ENCODE peak calls at places on chromosomes 2 and 18, in seven cellular contexts. U is Panc1, E is mucosa of descending colon, G is thyroid gland, D is Calu3, V is A549, H is heart right ventricle. B is an unnamed sample.
A peak's percentile ranks its signal among the peaks of the same experiment; 100 is the strongest.

GRCh38 chr2:45793564-45793963 is 142.1 kb downstream of the PRKCE start:
- DNase-seq in U (no peak), E (no peak), G (no peak), D (no peak), V (no peak), H (no peak), B (no peak)

GRCh38 chr2:200540793-200541192 is 14.8 kb downstream of the SGO2 start:
- DNase-seq in U (no peak), E (no peak), G (no peak), D (no peak), V (no peak), H (no peak), B (no peak)

GRCh38 chr18:22278798-22279197 is 109.4 kb downstream of the GATA6 start:
- DNase-seq in U (no peak), E (no peak), G (no peak), D (no peak), V (no peak), H (no peak), B (no peak)

GRCh38 chr2:120253021-120253882 is 600 bp downstream of the RALB start:
- DNase-seq in U (no peak), E (peak; percentile 74), G (peak; percentile 78), D (peak; percentile 70), V (peak; percentile 64), H (peak; percentile 89), B (peak; percentile 64)

GRCh38 chr2:204828191-204828590 is 282.9 kb downstream of the PARD3B start:
- DNase-seq in U (no peak), E (no peak), G (no peak), D (no peak), V (no peak), H (no peak), B (no peak)

GRCh38 chr2:213306320-213306942 is 22.2 kb downstream of the SPAG16 start:
- DNase-seq in U (no peak), E (peak; percentile 55), G (peak; percentile 57), D (peak; percentile 21), V (no peak), H (peak; percentile 33), B (no peak)

GRCh38 chr18:13564579-13564978 is 161.8 kb downstream of the FAM210A start:
- DNase-seq in U (no peak), E (peak; percentile 55), G (peak; percentile 76), D (no peak), V (no peak), H (peak; percentile 76), B (no peak)

GRCh38 chr2:27715318-27716165 is 51.9 kb downstream of the SLC4A1AP start:
- DNase-seq in U (no peak), E (no peak), G (peak; percentile 33), D (peak; percentile 49), V (no peak), H (peak; percentile 82), B (peak; percentile 22)

GRCh38 chr2:127654084-127654837 is 8.3 kb downstream of the GPR17 start:
- DNase-seq in U (no peak), E (no peak), G (no peak), D (no peak), V (no peak), H (no peak), B (no peak)

GRCh38 chr18:63604791-63605567 is 17.8 kb downstream of the SERPINB13 start:
- DNase-seq in U (no peak), E (no peak), G (no peak), D (peak; percentile 55), V (no peak), H (no peak), B (no peak)

GRCh38 chr18:35688757-35689156 is 107.2 kb downstream of the GALNT1 start:
- DNase-seq in U (no peak), E (no peak), G (no peak), D (no peak), V (no peak), H (no peak), B (peak; percentile 71)

DNA sequence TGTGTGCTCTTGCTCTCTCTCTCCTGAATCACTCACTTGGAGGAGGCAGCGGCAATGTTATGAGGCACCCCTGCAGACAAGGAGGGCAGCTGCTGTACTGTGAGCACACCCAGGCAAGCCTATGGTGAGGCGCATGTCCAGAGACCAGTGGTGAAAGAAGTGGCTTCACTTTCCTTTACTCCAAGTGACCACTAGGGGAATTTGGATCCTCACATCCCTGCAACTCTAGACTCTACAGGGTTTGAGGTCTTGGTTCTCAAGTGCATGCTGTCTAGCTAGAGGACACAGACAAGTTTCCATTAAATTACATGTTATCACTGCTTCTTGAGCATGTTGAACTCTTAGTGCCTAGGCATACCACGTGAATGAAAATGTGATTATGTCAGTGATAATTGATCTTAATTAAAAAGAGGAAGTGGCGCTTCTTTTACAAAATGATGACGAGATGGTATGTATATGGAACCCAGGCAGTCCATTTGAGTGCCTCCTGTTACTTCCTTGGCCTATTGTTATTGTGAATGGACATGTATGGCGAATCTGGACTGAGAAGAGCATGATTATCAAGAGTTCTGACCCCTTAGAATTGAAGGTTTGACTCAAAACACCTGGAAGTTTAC is 181.0 kb upstream of the CDH2 start:
- DNase-seq in U (no peak), E (no peak), G (no peak), D (no peak), V (no peak), H (no peak), B (no peak)
- TF ChIP-seq CTCF in U (no peak), E (no peak), G (no peak), D (no peak), V (no peak), H (no peak), B (peak; percentile 10)

DNA sequence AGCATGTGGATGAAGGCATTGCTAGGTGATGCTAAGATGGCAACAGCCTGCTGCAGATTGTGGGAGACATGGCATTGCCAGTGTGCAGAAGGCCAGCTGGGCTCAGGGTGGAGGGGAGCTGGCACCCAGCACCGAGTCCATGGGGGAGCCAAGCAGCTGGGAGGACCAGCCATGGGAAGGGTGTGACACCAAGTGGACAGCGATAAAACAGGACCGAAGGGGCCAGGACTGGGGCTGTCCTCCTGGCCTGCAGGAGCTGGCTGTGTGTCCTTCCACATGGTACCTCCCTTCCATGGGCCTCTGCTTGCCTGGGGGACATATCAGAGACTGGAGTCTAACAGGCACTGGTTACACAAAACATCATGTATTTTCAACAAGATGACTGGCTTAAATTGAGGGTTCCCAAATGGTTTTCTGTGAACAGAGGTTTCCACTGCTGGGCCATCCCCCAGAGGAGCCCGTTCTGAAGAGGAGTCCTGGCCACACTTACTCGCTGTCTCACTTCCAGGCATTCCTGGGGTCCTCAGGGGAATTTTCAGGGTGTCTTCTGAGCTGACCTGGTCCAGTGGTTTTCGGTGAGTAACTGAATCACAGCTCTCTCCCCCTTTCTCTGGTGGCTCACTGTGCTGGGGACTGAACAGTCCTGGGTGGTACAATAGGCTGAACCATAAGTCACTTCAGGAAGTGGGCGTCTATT is 60.4 kb upstream of the TNP1 start:
- DNase-seq in U (no peak), E (no peak), G (no peak), D (no peak), V (no peak), H (no peak), B (no peak)
- TF ChIP-seq CTCF in U (no peak), E (no peak), G (no peak), D (no peak), V (no peak), H (no peak), B (no peak)

GRCh38 chr2:3005859-3006258 is 371.8 kb downstream of the EIPR1 start:
- DNase-seq in U (no peak), E (no peak), G (no peak), D (no peak), V (no peak), H (no peak), B (no peak)

GRCh38 chr2:3000968-3001367 is 376.6 kb downstream of the EIPR1 start:
- DNase-seq in U (no peak), E (no peak), G (no peak), D (no peak), V (no peak), H (no peak), B (no peak)

GRCh38 chr2:3007135-3007534 is 370.5 kb downstream of the EIPR1 start:
- DNase-seq in U (no peak), E (no peak), G (no peak), D (no peak), V (no peak), H (no peak), B (no peak)

GRCh38 chr2:3001595-3002184 is 375.9 kb downstream of the EIPR1 start:
- DNase-seq in U (peak; percentile 1), E (no peak), G (peak; percentile 53), D (peak; percentile 7), V (no peak), H (no peak), B (peak; percentile 35)
- TF ChIP-seq CTCF in U (peak; percentile 62), E (no peak), G (no peak), D (no peak), V (peak; percentile 31), H (peak; percentile 44), B (peak; percentile 28)

GRCh38 chr2:181891258-181891965 is at the start of gene ITPRID2:
- DNase-seq in U (no peak), E (peak; percentile 88), G (peak; percentile 89), D (peak; percentile 92), V (peak; percentile 69), H (peak; percentile 89), B (peak; percentile 92)
- TF ChIP-seq CTCF in U (peak; percentile 26), E (peak; percentile 37), G (no peak), D (peak; percentile 28), V (no peak), H (no peak), B (no peak)

GRCh38 chr2:166539340-166540162 is 45.5 kb upstream of the SCN7A start:
- DNase-seq in U (peak; percentile 35), E (peak; percentile 51), G (no peak), D (peak; percentile 61), V (peak; percentile 7), H (peak; percentile 14), B (peak; percentile 64)
- TF ChIP-seq CTCF in U (peak; percentile 83), E (peak; percentile 33), G (peak; percentile 46), D (peak; percentile 74), V (peak; percentile 84), H (peak; percentile 72), B (peak; percentile 72)

GRCh38 chr2:66445781-66446177 is 10.9 kb downstream of the MEIS1 start:
- DNase-seq in U (no peak), E (no peak), G (peak; percentile 14), D (no peak), V (no peak), H (no peak), B (no peak)

GRCh38 chr2:66446924-66447323 is 12.0 kb downstream of the MEIS1 start:
- DNase-seq in U (no peak), E (no peak), G (no peak), D (no peak), V (no peak), H (no peak), B (no peak)

GRCh38 chr2:66446178-66446860 is 11.4 kb downstream of the MEIS1 start:
- DNase-seq in U (no peak), E (no peak), G (no peak), D (no peak), V (no peak), H (peak; percentile 41), B (no peak)

GRCh38 chr2:66443977-66444855 is 9.3 kb downstream of the MEIS1 start:
- DNase-seq in U (no peak), E (no peak), G (no peak), D (no peak), V (no peak), H (no peak), B (no peak)

GRCh38 chr2:66445076-66445724 is 10.3 kb downstream of the MEIS1 start:
- DNase-seq in U (no peak), E (no peak), G (no peak), D (no peak), V (no peak), H (no peak), B (no peak)
- TF ChIP-seq CTCF in U (no peak), E (no peak), G (no peak), D (no peak), V (no peak), H (peak; percentile 11), B (no peak)

GRCh38 chr2:132740081-132740480 is 70.1 kb upstream of the LYPD1 start:
- DNase-seq in U (no peak), E (no peak), G (no peak), D (no peak), V (no peak), H (no peak), B (no peak)
- TF ChIP-seq CTCF in U (no peak), E (no peak), G (no peak), D (no peak), V (no peak), H (no peak), B (no peak)

B was measured in GM12865.